ENCODE peak calls at places on chromosomes 1 and 21, in five cellular contexts. J is HTR-8/SVneo, I is HuH-7, T is AG08396, C is upper lobe of right lung. L is an unnamed sample.

GRCh38 chr1:157580179-157580827 is 17.6 kb downstream of the FCRL4 start:
- DNase-seq in T (peak), J (peak), C (no peak), I (peak), L (peak)

GRCh38 chr1:7478142-7478796 is 292.8 kb upstream of the VAMP3 start:
- DNase-seq in T (no peak), I (no peak), C (no peak), J (no peak), L (no peak)

GRCh38 chr1:225888289-225888897 is 553 bp downstream of the LEFTY1 start:
- DNase-seq in J (no peak), C (no peak), T (no peak), I (no peak), L (no peak)

GRCh38 chr1:86998727-86999126 is 84.3 kb downstream of the HS2ST1 start:
- DNase-seq in T (no peak), C (no peak), I (no peak), J (no peak), L (no peak)

GRCh38 chr1:2269922-2270259 is 41.8 kb downstream of the SKI start:
- DNase-seq in I (no peak), C (no peak), J (no peak), T (no peak), L (no peak)

GRCh38 chr1:220880367-220880680 is 1.1 kb downstream of the HLX start:
- DNase-seq in J (no peak), I (no peak), T (no peak), C (no peak), L (no peak)

GRCh38 chr1:97758589-97759057 is 162.2 kb downstream of the DPYD start:
- DNase-seq in T (no peak), C (no peak), J (no peak), I (no peak), L (no peak)

GRCh38 chr1:39204441-39205081 is at the start of gene MACF1:
- DNase-seq in J (peak), I (no peak), T (peak), C (no peak), L (peak)

GRCh38 chr1:114676115-114676514 is 6.3 kb upstream of the DENND2C start:
- DNase-seq in C (no peak), J (no peak), T (no peak), I (no peak), L (no peak)

GRCh38 chr1:205273551-205273982 is 45.8 kb downstream of the TMCC2 start:
- DNase-seq in C (peak), I (peak), J (peak), T (peak), L (peak)

GRCh38 chr1:225911207-225912130 is 12.6 kb downstream of the PYCR2 start:
- DNase-seq in C (peak), T (peak), I (peak), J (peak), L (peak)

GRCh38 chr1:16612332-16613172 is 812 bp downstream of the NBPF1 start:
- DNase-seq in J (peak), I (no peak), T (peak), C (peak), L (peak)

GRCh38 chr1:202241376-202242079 is 47.9 kb downstream of the LGR6 start:
- DNase-seq in I (no peak), T (no peak), J (peak), C (no peak), L (no peak)

GRCh38 chr21:16258834-16259611 is 529.2 kb downstream of the USP25 start:
- DNase-seq in J (no peak), T (no peak), I (no peak), C (no peak), L (no peak)

GRCh38 chr1:76759950-76760349 is 107.3 kb upstream of the ST6GALNAC5 start:
- DNase-seq in J (no peak), I (no peak), C (peak), T (no peak), L (no peak)

GRCh38 chr1:200659269-200659668 is 10.4 kb downstream of the DDX59 start:
- DNase-seq in C (no peak), I (no peak), T (peak), J (no peak), L (no peak)

GRCh38 chr1:115322631-115323030 is 15.4 kb downstream of the NGF start:
- DNase-seq in C (no peak), J (no peak), T (no peak), I (no peak), L (no peak)

GRCh38 chr1:210239295-210240155 is 6.9 kb downstream of the SERTAD4 start:
- DNase-seq in I (no peak), T (peak), C (no peak), J (peak), L (peak)

GRCh38 chr1:66492424-66492823 is 41.5 kb upstream of the SGIP1 start:
- DNase-seq in C (no peak), J (no peak), I (no peak), T (no peak), L (no peak)

GRCh38 chr21:32929633-32930038 is 96.1 kb upstream of the OLIG2 start:
- DNase-seq in T (no peak), J (no peak), C (no peak), I (no peak), L (no peak)

GRCh38 chr1:174912243-174912642 is 87.5 kb upstream of the CACYBP start:
- DNase-seq in T (no peak), C (no peak), I (no peak), J (no peak), L (no peak)

GRCh38 chr1:66519988-66520387 is 14.0 kb upstream of the SGIP1 start:
- DNase-seq in C (no peak), J (no peak), T (no peak), I (no peak), L (no peak)